ENCODE peak calls at places on chromosome 19, in six cellular contexts. One of them, this sample, is unnamed.

GRCh38 chr19:1360818-1361461 is 22.8 kb upstream of the NDUFS7 start:
- DNase-seq in AG10803: peak; percentile 89
- DNase-seq in CD4-positive, alpha-beta T cell: no peak
- DNase-seq in posterior cingulate gyrus: peak; percentile 97
- DNase-seq in fibroblast of pulmonary artery: peak; percentile 89
- DNase-seq in nephron progenitor cell: peak; percentile 67
- DNase-seq in this sample: no peak

GRCh38 chr19:18520848-18521691 is 800 bp downstream of the ELL start:
- DNase-seq in AG10803: no peak
- DNase-seq in CD4-positive, alpha-beta T cell: no peak
- DNase-seq in posterior cingulate gyrus: no peak
- DNase-seq in fibroblast of pulmonary artery: no peak
- DNase-seq in nephron progenitor cell: peak; percentile 54
- DNase-seq in this sample: no peak

GRCh38 chr19:6059396-6059947 is 50.8 kb downstream of the RFX2 start:
- DNase-seq in AG10803: no peak
- DNase-seq in CD4-positive, alpha-beta T cell: no peak
- DNase-seq in posterior cingulate gyrus: no peak
- DNase-seq in fibroblast of pulmonary artery: no peak
- DNase-seq in nephron progenitor cell: no peak
- DNase-seq in this sample: no peak

GRCh38 chr19:18700501-18701249 is 17.2 kb downstream of the CRTC1 start:
- DNase-seq in AG10803: peak; percentile 54
- DNase-seq in CD4-positive, alpha-beta T cell: peak; percentile 66
- DNase-seq in posterior cingulate gyrus: peak; percentile 93
- DNase-seq in fibroblast of pulmonary artery: peak; percentile 37
- DNase-seq in nephron progenitor cell: peak; percentile 66
- DNase-seq in this sample: no peak

GRCh38 chr19:13023666-13024065 is 28.4 kb downstream of the NFIX start:
- DNase-seq in AG10803: peak; percentile 59
- DNase-seq in CD4-positive, alpha-beta T cell: no peak
- DNase-seq in posterior cingulate gyrus: no peak
- DNase-seq in fibroblast of pulmonary artery: peak; percentile 52
- DNase-seq in nephron progenitor cell: no peak
- DNase-seq in this sample: no peak

GRCh38 chr19:8363803-8364771 is at the start of gene ANGPTL4:
- DNase-seq in AG10803: peak; percentile 74
- DNase-seq in CD4-positive, alpha-beta T cell: peak; percentile 23
- DNase-seq in posterior cingulate gyrus: peak; percentile 91
- DNase-seq in fibroblast of pulmonary artery: peak; percentile 88
- DNase-seq in nephron progenitor cell: peak; percentile 74
- DNase-seq in this sample: no peak

GRCh38 chr19:40200352-40201099 is 9.3 kb downstream of the MAP3K10 start:
- DNase-seq in AG10803: no peak
- DNase-seq in CD4-positive, alpha-beta T cell: no peak
- DNase-seq in posterior cingulate gyrus: no peak
- DNase-seq in fibroblast of pulmonary artery: no peak
- DNase-seq in nephron progenitor cell: no peak
- DNase-seq in this sample: no peak

GRCh38 chr19:12843328-12843727 is 5.0 kb downstream of the MAST1 start:
- DNase-seq in AG10803: no peak
- DNase-seq in CD4-positive, alpha-beta T cell: no peak
- DNase-seq in posterior cingulate gyrus: peak; percentile 82
- DNase-seq in fibroblast of pulmonary artery: no peak
- DNase-seq in nephron progenitor cell: no peak
- DNase-seq in this sample: no peak

GRCh38 chr19:29478578-29479565 is 46.9 kb upstream of the VSTM2B start:
- DNase-seq in AG10803: peak; percentile 8
- DNase-seq in CD4-positive, alpha-beta T cell: no peak
- DNase-seq in posterior cingulate gyrus: peak; percentile 95
- DNase-seq in fibroblast of pulmonary artery: no peak
- DNase-seq in nephron progenitor cell: peak; percentile 69
- DNase-seq in this sample: peak; percentile 36

GRCh38 chr19:31519216-31519615 is 170.0 kb upstream of the TSHZ3 start:
- DNase-seq in AG10803: no peak
- DNase-seq in CD4-positive, alpha-beta T cell: no peak
- DNase-seq in posterior cingulate gyrus: no peak
- DNase-seq in fibroblast of pulmonary artery: no peak
- DNase-seq in nephron progenitor cell: no peak
- DNase-seq in this sample: no peak

GRCh38 chr19:2270157-2270571 is 11.8 kb downstream of the PEAK3 start:
- DNase-seq in AG10803: peak; percentile 42
- DNase-seq in CD4-positive, alpha-beta T cell: no peak
- DNase-seq in posterior cingulate gyrus: no peak
- DNase-seq in fibroblast of pulmonary artery: no peak
- DNase-seq in nephron progenitor cell: peak; percentile 50
- DNase-seq in this sample: no peak

GRCh38 chr19:31154021-31154420 is 195.2 kb downstream of the TSHZ3 start:
- DNase-seq in AG10803: peak; percentile 79
- DNase-seq in CD4-positive, alpha-beta T cell: no peak
- DNase-seq in posterior cingulate gyrus: no peak
- DNase-seq in fibroblast of pulmonary artery: peak; percentile 26
- DNase-seq in nephron progenitor cell: no peak
- DNase-seq in this sample: no peak

GRCh38 chr19:47415953-47416666 is 3.2 kb downstream of the MEIS3 start:
- DNase-seq in AG10803: no peak
- DNase-seq in CD4-positive, alpha-beta T cell: no peak
- DNase-seq in posterior cingulate gyrus: peak; percentile 74
- DNase-seq in fibroblast of pulmonary artery: no peak
- DNase-seq in nephron progenitor cell: no peak
- DNase-seq in this sample: no peak

GRCh38 chr19:32336259-32337111 is 8.9 kb upstream of the ZNF507 start:
- DNase-seq in AG10803: peak; percentile 44
- DNase-seq in CD4-positive, alpha-beta T cell: no peak
- DNase-seq in posterior cingulate gyrus: no peak
- DNase-seq in fibroblast of pulmonary artery: peak; percentile 83
- DNase-seq in nephron progenitor cell: no peak
- DNase-seq in this sample: no peak

GRCh38 chr19:13091400-13092161 is 11.1 kb downstream of the LYL1 start:
- DNase-seq in AG10803: peak; percentile 96
- DNase-seq in CD4-positive, alpha-beta T cell: no peak
- DNase-seq in posterior cingulate gyrus: peak; percentile 96
- DNase-seq in fibroblast of pulmonary artery: peak; percentile 94
- DNase-seq in nephron progenitor cell: no peak
- DNase-seq in this sample: no peak

GRCh38 chr19:10912619-10913018 is 15.8 kb downstream of the YIPF2 start:
- DNase-seq in AG10803: no peak
- DNase-seq in CD4-positive, alpha-beta T cell: no peak
- DNase-seq in posterior cingulate gyrus: peak; percentile 69
- DNase-seq in fibroblast of pulmonary artery: no peak
- DNase-seq in nephron progenitor cell: no peak
- DNase-seq in this sample: no peak

GRCh38 chr19:7595466-7596133 is at the start of gene CAMSAP3:
- DNase-seq in AG10803: peak; percentile 51
- DNase-seq in CD4-positive, alpha-beta T cell: peak; percentile 32
- DNase-seq in posterior cingulate gyrus: peak; percentile 90
- DNase-seq in fibroblast of pulmonary artery: no peak
- DNase-seq in nephron progenitor cell: peak; percentile 88
- DNase-seq in this sample: peak; percentile 51

GRCh38 chr19:43983544-43983911 is 460 bp upstream of the ZNF155 start:
- DNase-seq in AG10803: no peak
- DNase-seq in CD4-positive, alpha-beta T cell: no peak
- DNase-seq in posterior cingulate gyrus: no peak
- DNase-seq in fibroblast of pulmonary artery: no peak
- DNase-seq in nephron progenitor cell: no peak
- DNase-seq in this sample: no peak

GRCh38 chr19:40721936-40722661 is 5.2 kb downstream of the ITPKC start:
- DNase-seq in AG10803: no peak
- DNase-seq in CD4-positive, alpha-beta T cell: no peak
- DNase-seq in posterior cingulate gyrus: peak; percentile 35
- DNase-seq in fibroblast of pulmonary artery: peak; percentile 44
- DNase-seq in nephron progenitor cell: no peak
- DNase-seq in this sample: no peak

GRCh38 chr19:13176345-13176744 is 26.1 kb downstream of the IER2 start:
- DNase-seq in AG10803: no peak
- DNase-seq in CD4-positive, alpha-beta T cell: no peak
- DNase-seq in posterior cingulate gyrus: no peak
- DNase-seq in fibroblast of pulmonary artery: no peak
- DNase-seq in nephron progenitor cell: no peak
- DNase-seq in this sample: no peak